ENCODE peak calls at places on chromosome 15, in five cellular contexts. I is activated CD4-positive, alpha-beta T cell treated with anti-CD3 and anti-CD28 coated beads for 48 hours; Y is GM12891; G is effector memory CD8-positive, alpha-beta T cell; F is cardiac fibroblast. E is an unnamed sample.

GRCh38 chr15:65660927-65661326 is 39.2 kb downstream of the SLC24A1 start:
- DNase-seq in Y (no peak), F (no peak), G (no peak), I (no peak), E (no peak)

GRCh38 chr15:59887211-59887610 is 116.9 kb upstream of the FOXB1 start:
- DNase-seq in Y (no peak), G (no peak), F (no peak), I (no peak), E (no peak)

GRCh38 chr15:63950911-63951481 is 95.3 kb downstream of the DAPK2 start:
- DNase-seq in I (no peak), F (peak; percentile 58), Y (no peak), G (no peak), E (no peak)

GRCh38 chr15:52217186-52217585 is 26.0 kb upstream of the GNB5 start:
- DNase-seq in F (no peak), I (peak; percentile 46), Y (no peak), G (no peak), E (peak; percentile 24)

GRCh38 chr15:58492661-58493397 is 61.0 kb downstream of the LIPC start:
- DNase-seq in F (no peak), Y (no peak), G (no peak), I (no peak), E (no peak)

GRCh38 chr15:57696146-57696545 is 10.4 kb upstream of the POLR2M start:
- DNase-seq in Y (no peak), G (no peak), I (no peak), F (no peak), E (no peak)

GRCh38 chr15:58212909-58213526 is 74.8 kb downstream of the AQP9 start:
- DNase-seq in F (peak; percentile 72), G (no peak), I (no peak), Y (no peak), E (no peak)

GRCh38 chr15:46280753-46281521 is 646.1 kb downstream of the SQOR start:
- DNase-seq in Y (no peak), I (no peak), G (no peak), F (no peak), E (no peak)

GRCh38 chr15:90705212-90705611 is 11.9 kb upstream of the BLM start:
- DNase-seq in I (no peak), F (no peak), G (no peak), Y (no peak), E (no peak)

GRCh38 chr15:98978153-98978552 is 29.4 kb downstream of the PGPEP1L start:
- DNase-seq in I (no peak), G (no peak), Y (no peak), F (no peak), E (no peak)

GRCh38 chr15:67201136-67201535 is 53.3 kb downstream of the AAGAB start:
- DNase-seq in G (no peak), I (no peak), F (no peak), Y (no peak), E (no peak)

GRCh38 chr15:59846100-59846499 is 157.0 kb upstream of the BNIP2 start:
- DNase-seq in G (no peak), F (no peak), Y (no peak), I (no peak), E (no peak)

E was measured in stimulated activated naive CD8-positive, alpha-beta T cell treated with anti-CD3 and anti-CD28 coated beads, Interleukin-15, Interleukin-2, amounts not matched to agents 100 U/mL and 50 U/mL, for 24 hours.